ENCODE peak calls at places on chromosomes 11 and 22, in five cellular contexts. M is GM23248, D is PC-9, O is mammary epithelial cell, T is GM23338. Y is an unnamed sample.

GRCh38 chr11:58945663-58946062 is 6.4 kb downstream of the GLYATL1 start:
- DNase-seq in M (no peak), D (no peak), O (no peak), T (no peak), Y (no peak)

GRCh38 chr11:69055212-69055586 is 6.5 kb downstream of the TPCN2 start:
- DNase-seq in M (no peak), D (no peak), O (no peak), T (no peak), Y (no peak)

GRCh38 chr11:620201-620600 is 4.5 kb upstream of the IRF7 start:
- DNase-seq in M (no peak), D (no peak), O (no peak), T (no peak), Y (no peak)

GRCh38 chr11:47413351-47413750 is 5.0 kb downstream of the SLC39A13 start:
- DNase-seq in M (no peak), D (no peak), O (no peak), T (no peak), Y (no peak)

GRCh38 chr11:763549-764321 is 13.6 kb downstream of the GATD1 start:
- DNase-seq in M (no peak), D (no peak), O (no peak), T (no peak), Y (no peak)

GRCh38 chr11:1570896-1571759 is 943 bp downstream of the DUSP8 start:
- DNase-seq in M (no peak), D (no peak), O (no peak), T (peak; percentile 70), Y (no peak)

GRCh38 chr22:32700186-32700882 is 101.2 kb upstream of the TIMP3 start:
- DNase-seq in M (peak; percentile 64), D (no peak), O (no peak), T (no peak), Y (no peak)

GRCh38 chr11:125348704-125349635 is 147.1 kb downstream of the FEZ1 start:
- DNase-seq in M (peak; percentile 57), D (peak; percentile 33), O (no peak), T (peak; percentile 85), Y (peak; percentile 9)

GRCh38 chr11:110196241-110196754 is 100.1 kb downstream of the RDX start:
- DNase-seq in M (peak; percentile 78), D (peak; percentile 57), O (peak; percentile 94), T (no peak), Y (peak; percentile 84)

GRCh38 chr11:8807544-8808225 is 103.3 kb upstream of the AKIP1 start:
- DNase-seq in M (peak; percentile 84), D (no peak), O (peak; percentile 69), T (no peak), Y (peak; percentile 96)
- H3K79me2 ChIP-seq in M (peaks cover 66% of the 10 kb centered on the region), D (no peaks in the 10 kb centered on the region), O (peaks cover 83% of the 10 kb centered on the region), T (no peaks in the 10 kb centered on the region), Y (peaks cover 73% of the 10 kb centered on the region)

GRCh38 chr22:31084811-31085492 is 3.8 kb downstream of the SMTN start:
- DNase-seq in M (peak; percentile 95), D (peak; percentile 66), O (peak; percentile 69), T (peak; percentile 98), Y (peak; percentile 64)

GRCh38 chr22:31083923-31084810 is 3.0 kb downstream of the SMTN start:
- DNase-seq in M (peak; percentile 46), D (no peak), O (no peak), T (no peak), Y (no peak)

GRCh38 chr22:31086703-31087330 is 5.7 kb downstream of the SMTN start:
- DNase-seq in M (no peak), D (peak; percentile 30), O (peak; percentile 73), T (no peak), Y (no peak)

GRCh38 chr22:31085928-31086327 is 4.8 kb downstream of the SMTN start:
- DNase-seq in M (no peak), D (no peak), O (no peak), T (no peak), Y (no peak)

DNA sequence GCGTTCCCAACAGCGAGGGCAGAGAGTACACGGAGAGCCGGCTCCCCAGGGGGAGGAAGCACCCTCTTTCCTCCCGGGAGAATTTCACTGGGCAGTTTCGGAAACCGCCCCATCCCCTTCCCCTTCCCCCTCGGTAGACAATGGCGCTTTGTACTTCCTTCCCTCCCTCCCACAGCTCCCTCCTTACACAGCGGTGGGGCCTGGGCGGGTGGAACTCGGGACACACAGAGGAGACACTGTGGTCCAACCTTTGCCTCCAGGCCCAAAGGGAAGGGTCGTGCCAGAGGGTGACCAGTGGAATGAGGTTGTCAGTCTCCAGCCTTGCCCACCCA is 4.3 kb downstream of the SMTN start:
- DNase-seq in M (peak; percentile 47), D (no peak), O (peak; percentile 62), T (peak; percentile 74), Y (no peak)
- H3K4me1 ChIP-seq in M (peaks cover 28% of the 10 kb centered on the region), D (peaks cover 20% of the 10 kb centered on the region), O (peaks cover 48% of the 10 kb centered on the region), T (peaks cover 21% of the 10 kb centered on the region), Y (peaks cover 50% of the 10 kb centered on the region)

GRCh38 chr11:80371931-80372330 is 931.1 kb upstream of the TENM4 start:
- DNase-seq in M (no peak), D (no peak), O (no peak), T (no peak), Y (no peak)
- H3K79me2 ChIP-seq in M (no peaks in the 10 kb centered on the region), D (no peaks in the 10 kb centered on the region), O (no peaks in the 10 kb centered on the region), T (no peaks in the 10 kb centered on the region), Y (no peaks in the 10 kb centered on the region)

GRCh38 chr22:25069426-25069757 is 116.9 kb downstream of the KIAA1671 start:
- DNase-seq in M (no peak), D (no peak), O (no peak), T (no peak), Y (no peak)
- H3K4me1 ChIP-seq in M (no peaks in the 10 kb centered on the region), D (no peaks in the 10 kb centered on the region), O (peaks cover 8% of the 10 kb centered on the region), T (no peaks in the 10 kb centered on the region), Y (no peaks in the 10 kb centered on the region)

DNA sequence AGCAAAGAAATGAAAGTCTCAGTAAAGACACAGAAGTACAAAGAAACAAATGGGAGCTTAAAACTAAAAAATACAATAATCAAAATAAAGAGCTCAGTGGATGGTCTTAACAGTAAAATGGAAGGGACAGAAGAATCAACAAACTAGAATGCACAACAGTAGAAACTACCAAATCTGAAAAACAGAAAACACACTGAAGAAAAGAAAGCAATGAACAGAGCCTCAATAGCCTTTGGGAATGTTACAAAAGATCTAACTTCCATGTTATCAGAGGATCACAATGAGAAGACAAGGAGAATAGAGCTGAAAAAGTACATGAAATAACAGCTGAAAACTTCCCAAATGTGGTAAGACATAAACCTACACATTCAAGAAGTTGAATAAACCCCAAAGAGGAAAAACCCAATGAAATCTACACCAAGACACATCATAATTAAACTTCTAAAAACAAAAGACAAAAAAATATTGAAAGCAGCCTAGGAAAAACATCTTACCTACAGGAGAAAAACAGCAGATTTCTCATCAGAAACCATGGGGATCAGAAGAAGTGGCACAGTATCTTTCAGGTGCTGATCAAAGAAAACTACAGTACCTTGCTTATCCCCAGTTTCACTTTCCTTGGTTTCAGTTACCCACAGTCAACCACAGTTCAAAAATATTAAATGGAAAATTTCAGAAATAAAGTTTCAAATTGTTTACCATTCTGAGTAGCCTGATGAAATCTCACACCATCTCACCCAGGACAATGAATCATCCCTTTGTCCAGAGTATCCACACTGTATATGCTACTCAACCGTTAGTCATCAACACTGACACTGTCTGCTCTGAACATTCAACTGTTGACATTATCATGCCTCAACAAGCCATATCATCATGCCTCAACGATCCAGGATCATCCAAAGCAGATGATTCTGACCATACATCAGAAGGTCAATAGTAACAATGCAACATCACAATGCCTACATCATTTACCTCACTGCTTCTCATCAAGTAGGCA is 22.2 kb downstream of the RRAS2 start:
- DNase-seq in M (peak; percentile 97), D (no peak), O (peak; percentile 100), T (no peak), Y (peak; percentile 95)
- H3K79me2 ChIP-seq in M (peaks cover 100% of the 10 kb centered on the region), D (peaks cover 92% of the 10 kb centered on the region), O (peaks cover 90% of the 10 kb centered on the region), T (peaks cover 90% of the 10 kb centered on the region), Y (peaks cover 99% of the 10 kb centered on the region)

GRCh38 chr11:67349927-67350465 is 3.4 kb downstream of the POLD4 start:
- DNase-seq in M (no peak), D (no peak), O (no peak), T (no peak), Y (no peak)
- H3K4me1 ChIP-seq in M (peaks cover 37% of the 10 kb centered on the region), D (peaks cover 67% of the 10 kb centered on the region), O (peaks cover 45% of the 10 kb centered on the region), T (peaks cover 9% of the 10 kb centered on the region), Y (peaks cover 46% of the 10 kb centered on the region)

GRCh38 chr11:36264011-36264410 is 25.2 kb downstream of the COMMD9 start:
- DNase-seq in M (no peak), D (no peak), O (no peak), T (no peak), Y (no peak)
- H3K79me2 ChIP-seq in M (no peaks in the 10 kb centered on the region), D (no peaks in the 10 kb centered on the region), O (no peaks in the 10 kb centered on the region), T (no peaks in the 10 kb centered on the region), Y (no peaks in the 10 kb centered on the region)

DNA sequence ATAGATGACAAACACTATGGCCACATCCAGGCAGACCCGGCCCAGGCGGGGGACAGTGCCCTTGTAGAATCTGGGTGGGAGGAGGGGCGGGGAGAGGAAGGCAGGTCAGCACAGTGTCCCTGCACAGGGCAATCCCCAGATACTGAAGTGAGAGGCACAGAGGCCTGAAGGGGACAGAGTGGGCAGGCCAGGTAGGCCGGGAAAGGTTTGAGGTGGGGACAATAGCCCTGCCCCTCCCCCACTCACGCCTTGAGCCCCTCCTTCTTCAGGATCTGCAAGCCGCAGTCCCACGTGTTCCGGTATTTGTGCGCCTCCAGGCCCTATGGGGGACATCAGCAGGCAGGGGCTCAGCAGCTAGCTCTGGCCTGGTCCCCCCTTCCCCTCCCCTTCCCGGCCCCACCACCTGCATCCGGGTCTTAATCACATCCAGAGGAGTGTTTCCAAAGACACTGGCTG is 2.3 kb downstream of the SLC25A1 start:
- DNase-seq in M (no peak), D (no peak), O (no peak), T (peak; percentile 60), Y (no peak)
- H3K4me1 ChIP-seq in M (peaks cover 14% of the 10 kb centered on the region), D (peaks cover 35% of the 10 kb centered on the region), O (peaks cover 53% of the 10 kb centered on the region), T (peaks cover 40% of the 10 kb centered on the region), Y (peaks cover 42% of the 10 kb centered on the region)